ENCODE peak calls at places on chromosomes 7 and 10, in seven cellular contexts. One of them, this sample, is unnamed. For H3K4me1, the result is how much of the 10 kb centered on the place peaks cover.

GRCh38 chr10:78738457-78738856 is 330.3 kb upstream of the ZMIZ1 start:
- DNase-seq in HCT116: no peak
- DNase-seq in transverse colon: no peak
- DNase-seq in adrenal gland: no peak
- DNase-seq in K562: no peak
- DNase-seq in endothelial cell of umbilical vein: no peak
- DNase-seq in body of pancreas: no peak
- DNase-seq in this sample: no peak

GRCh38 chr10:27192284-27192683 is 37.1 kb downstream of the MASTL start:
- DNase-seq in HCT116: peak
- DNase-seq in transverse colon: no peak
- DNase-seq in adrenal gland: peak
- DNase-seq in K562: no peak
- DNase-seq in endothelial cell of umbilical vein: peak
- DNase-seq in body of pancreas: no peak
- DNase-seq in this sample: no peak

GRCh38 chr7:72446566-72447462 is 34.7 kb upstream of the CALN1 start:
- DNase-seq in HCT116: no peak
- DNase-seq in transverse colon: no peak
- DNase-seq in adrenal gland: no peak
- DNase-seq in K562: no peak
- DNase-seq in endothelial cell of umbilical vein: no peak
- DNase-seq in body of pancreas: no peak
- DNase-seq in this sample: no peak

GRCh38 chr10:16367899-16368298 is 68.9 kb upstream of the PTER start:
- DNase-seq in HCT116: no peak
- DNase-seq in transverse colon: no peak
- DNase-seq in adrenal gland: no peak
- DNase-seq in K562: no peak
- DNase-seq in endothelial cell of umbilical vein: no peak
- DNase-seq in body of pancreas: no peak
- DNase-seq in this sample: no peak

GRCh38 chr7:26868841-26869505 is 4.6 kb upstream of the SKAP2 start:
- DNase-seq in HCT116: peak
- DNase-seq in transverse colon: no peak
- DNase-seq in adrenal gland: no peak
- DNase-seq in K562: no peak
- DNase-seq in endothelial cell of umbilical vein: no peak
- DNase-seq in body of pancreas: no peak
- DNase-seq in this sample: no peak

GRCh38 chr7:94182066-94182465 is 177.9 kb upstream of the BET1 start:
- DNase-seq in HCT116: peak
- DNase-seq in transverse colon: no peak
- DNase-seq in adrenal gland: no peak
- DNase-seq in K562: no peak
- DNase-seq in endothelial cell of umbilical vein: peak
- DNase-seq in body of pancreas: no peak
- DNase-seq in this sample: no peak

GRCh38 chr10:49408437-49409306 is 12.8 kb upstream of the DRGX start:
- DNase-seq in HCT116: peak
- DNase-seq in transverse colon: no peak
- DNase-seq in adrenal gland: no peak
- DNase-seq in K562: peak
- DNase-seq in endothelial cell of umbilical vein: no peak
- DNase-seq in body of pancreas: peak
- DNase-seq in this sample: no peak

GRCh38 chr7:17274551-17275245 is 23.8 kb upstream of the AHR start:
- DNase-seq in HCT116: no peak
- DNase-seq in transverse colon: no peak
- DNase-seq in adrenal gland: no peak
- DNase-seq in K562: no peak
- DNase-seq in endothelial cell of umbilical vein: peak
- DNase-seq in body of pancreas: no peak
- DNase-seq in this sample: no peak

GRCh38 chr10:42488416-42488815 is 150.0 kb downstream of the ZNF33B start:
- DNase-seq in HCT116: no peak
- DNase-seq in transverse colon: no peak
- DNase-seq in adrenal gland: no peak
- DNase-seq in K562: no peak
- DNase-seq in endothelial cell of umbilical vein: peak
- DNase-seq in body of pancreas: no peak
- DNase-seq in this sample: no peak

GRCh38 chr10:79344502-79345195 is 2.6 kb upstream of the PPIF start:
- DNase-seq in HCT116: no peak
- DNase-seq in transverse colon: no peak
- DNase-seq in adrenal gland: peak
- DNase-seq in K562: no peak
- DNase-seq in endothelial cell of umbilical vein: no peak
- DNase-seq in body of pancreas: peak
- DNase-seq in this sample: no peak

GRCh38 chr10:71849461-71849908 is 1.6 kb downstream of the PSAP start:
- DNase-seq in HCT116: no peak
- DNase-seq in transverse colon: no peak
- DNase-seq in adrenal gland: no peak
- DNase-seq in K562: no peak
- DNase-seq in endothelial cell of umbilical vein: no peak
- DNase-seq in body of pancreas: no peak
- DNase-seq in this sample: no peak
- H3K4me1 ChIP-seq in HCT116: under half
- H3K4me1 ChIP-seq in transverse colon: half or more
- H3K4me1 ChIP-seq in adrenal gland: half or more
- H3K4me1 ChIP-seq in K562: under half
- H3K4me1 ChIP-seq in endothelial cell of umbilical vein: under half
- H3K4me1 ChIP-seq in body of pancreas: half or more
- H3K4me1 ChIP-seq in this sample: half or more

GRCh38 chr10:122140941-122141623 is 130.0 kb upstream of the BTBD16 start:
- DNase-seq in HCT116: peak
- DNase-seq in transverse colon: peak
- DNase-seq in adrenal gland: peak
- DNase-seq in K562: peak
- DNase-seq in endothelial cell of umbilical vein: peak
- DNase-seq in body of pancreas: peak
- DNase-seq in this sample: peak
- TF ChIP-seq POLR2A in HCT116: no peak
- TF ChIP-seq POLR2A in transverse colon: no peak
- TF ChIP-seq POLR2A in adrenal gland: no peak
- TF ChIP-seq POLR2A in K562: no peak
- TF ChIP-seq POLR2A in endothelial cell of umbilical vein: peak
- TF ChIP-seq POLR2A in body of pancreas: no peak
- TF ChIP-seq POLR2A in this sample: no peak

GRCh38 chr10:11472158-11472753 is 139.2 kb downstream of the USP6NL start:
- DNase-seq in HCT116: peak
- DNase-seq in transverse colon: peak
- DNase-seq in adrenal gland: peak
- DNase-seq in K562: peak
- DNase-seq in endothelial cell of umbilical vein: peak
- DNase-seq in body of pancreas: peak
- DNase-seq in this sample: peak
- H3K4me1 ChIP-seq in HCT116: under half
- H3K4me1 ChIP-seq in transverse colon: under half
- H3K4me1 ChIP-seq in adrenal gland: under half
- H3K4me1 ChIP-seq in K562: under half
- H3K4me1 ChIP-seq in endothelial cell of umbilical vein: under half
- H3K4me1 ChIP-seq in body of pancreas: under half
- H3K4me1 ChIP-seq in this sample: under half

GRCh38 chr7:118195837-118196474 is 12.0 kb downstream of the LSM8 start:
- DNase-seq in HCT116: peak
- DNase-seq in transverse colon: peak
- DNase-seq in adrenal gland: peak
- DNase-seq in K562: peak
- DNase-seq in endothelial cell of umbilical vein: peak
- DNase-seq in body of pancreas: peak
- DNase-seq in this sample: no peak

GRCh38 chr7:118194571-118194970 is 10.6 kb downstream of the LSM8 start:
- DNase-seq in HCT116: no peak
- DNase-seq in transverse colon: no peak
- DNase-seq in adrenal gland: no peak
- DNase-seq in K562: no peak
- DNase-seq in endothelial cell of umbilical vein: no peak
- DNase-seq in body of pancreas: no peak
- DNase-seq in this sample: no peak
- TF ChIP-seq POLR2A in HCT116: no peak
- TF ChIP-seq POLR2A in transverse colon: no peak
- TF ChIP-seq POLR2A in adrenal gland: no peak
- TF ChIP-seq POLR2A in K562: no peak
- TF ChIP-seq POLR2A in endothelial cell of umbilical vein: no peak
- TF ChIP-seq POLR2A in body of pancreas: no peak
- TF ChIP-seq POLR2A in this sample: no peak

DNA sequence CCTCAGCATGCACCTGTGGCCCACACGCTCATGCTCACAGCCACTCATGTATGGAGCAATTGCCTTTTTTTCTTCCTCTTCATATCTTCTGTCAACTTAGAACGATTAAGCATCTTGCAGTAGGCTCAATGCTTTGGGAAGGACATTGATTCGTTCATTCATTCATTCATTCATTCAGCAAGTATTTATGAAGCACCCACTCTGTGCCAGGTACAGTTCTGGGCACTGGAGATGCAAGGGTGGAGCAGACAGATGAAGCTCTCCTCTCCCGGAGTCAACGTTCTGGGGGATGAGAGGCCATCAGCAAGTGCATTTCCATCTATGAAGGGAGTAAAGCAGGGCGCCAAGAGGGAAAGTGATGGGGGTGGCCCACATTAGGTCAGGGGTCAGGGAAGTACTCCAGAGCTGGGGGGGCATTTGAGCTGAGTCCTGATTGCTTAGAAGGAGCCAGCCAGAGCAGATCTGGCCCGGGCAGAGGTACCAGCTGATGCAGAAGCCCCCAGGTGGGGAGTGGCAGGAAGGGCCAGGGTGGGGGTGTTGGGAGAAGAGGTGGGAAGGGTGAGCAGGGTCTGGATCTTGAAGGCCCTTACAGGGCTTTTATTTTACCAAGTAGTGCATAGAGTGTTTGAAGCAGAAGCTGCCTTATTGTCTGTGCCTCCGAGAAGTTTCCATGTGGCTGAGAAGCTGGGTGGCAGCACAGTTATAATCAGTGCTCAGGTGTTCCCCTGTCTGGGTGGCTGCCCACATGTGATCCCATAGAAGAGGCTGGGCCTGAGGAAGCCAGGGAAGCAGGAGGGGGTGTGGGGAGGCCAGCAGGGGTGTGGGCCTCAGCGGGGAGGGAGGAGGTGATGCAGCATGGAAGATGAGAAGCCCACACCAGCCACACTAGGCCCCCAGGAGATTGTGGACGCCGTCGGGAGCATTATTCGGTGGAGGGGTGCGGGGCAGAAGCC is 36.2 kb downstream of the CHST3 start:
- DNase-seq in HCT116: no peak
- DNase-seq in transverse colon: no peak
- DNase-seq in adrenal gland: no peak
- DNase-seq in K562: no peak
- DNase-seq in endothelial cell of umbilical vein: no peak
- DNase-seq in body of pancreas: no peak
- DNase-seq in this sample: no peak
- H3K4me1 ChIP-seq in HCT116: under half
- H3K4me1 ChIP-seq in transverse colon: under half
- H3K4me1 ChIP-seq in adrenal gland: half or more
- H3K4me1 ChIP-seq in K562: under half
- H3K4me1 ChIP-seq in endothelial cell of umbilical vein: under half
- H3K4me1 ChIP-seq in body of pancreas: under half
- H3K4me1 ChIP-seq in this sample: half or more

This sample was measured in heart left ventricle.